ENCODE peak calls at places on chromosomes 5 and 9, in eight cellular contexts. N is iPS-NIHi11; O is suprapubic skin; S is neural progenitor cell; T is CD8-positive, alpha-beta T cell; L is glomerular endothelial cell; X is globus pallidus; D is A549. M is an unnamed sample.

GRCh38 chr9:126986506-126986951 is 71.9 kb downstream of the RALGPS1 start:
- DNase-seq in N (no peak), O (no peak), S (no peak), T (peak; percentile 35), L (no peak), X (no peak), D (peak; percentile 40), M (no peak)

GRCh38 chr5:170885281-170885680 is 23.5 kb downstream of the RANBP17 start:
- DNase-seq in N (no peak), O (no peak), S (no peak), T (no peak), L (no peak), X (no peak), D (no peak), M (no peak)

GRCh38 chr9:4024281-4024680 is 275.6 kb downstream of the GLIS3 start:
- DNase-seq in N (no peak), O (no peak), S (no peak), T (no peak), L (no peak), X (no peak), D (no peak), M (no peak)

GRCh38 chr5:78648359-78649219 is at the start of gene LHFPL2:
- DNase-seq in N (peak; percentile 88), O (peak; percentile 86), S (peak; percentile 95), T (no peak), L (no peak), X (peak; percentile 65), D (peak; percentile 67), M (peak; percentile 45)

GRCh38 chr5:138444774-138445546 is 6.1 kb downstream of the REEP2 start:
- DNase-seq in N (no peak), O (peak; percentile 63), S (no peak), T (no peak), L (no peak), X (no peak), D (no peak), M (no peak)

GRCh38 chr9:95852059-95853032 is 23.1 kb upstream of the ERCC6L2 start:
- DNase-seq in N (no peak), O (no peak), S (no peak), T (no peak), L (no peak), X (peak; percentile 70), D (peak; percentile 13), M (peak; percentile 23)

GRCh38 chr5:65871182-65871581 is 55.2 kb upstream of the ERBIN start:
- DNase-seq in N (no peak), O (no peak), S (no peak), T (no peak), L (no peak), X (no peak), D (peak; percentile 41), M (no peak)

GRCh38 chr5:140362875-140363630 is 3.1 kb downstream of the SLC4A9 start:
- DNase-seq in N (peak; percentile 92), O (peak; percentile 88), S (peak; percentile 88), T (peak; percentile 83), L (no peak), X (no peak), D (peak; percentile 80), M (peak; percentile 19)

GRCh38 chr9:134742822-134743221 is 101.2 kb downstream of the COL5A1 start:
- DNase-seq in N (no peak), O (no peak), S (no peak), T (no peak), L (no peak), X (no peak), D (no peak), M (no peak)

GRCh38 chr5:78591227-78591626 is 57.3 kb downstream of the LHFPL2 start:
- DNase-seq in N (no peak), O (no peak), S (no peak), T (no peak), L (no peak), X (no peak), D (peak; percentile 84), M (no peak)

GRCh38 chr9:135213566-135213965 is 126.1 kb downstream of the OLFM1 start:
- DNase-seq in N (no peak), O (peak; percentile 26), S (no peak), T (no peak), L (no peak), X (no peak), D (no peak), M (no peak)

GRCh38 chr5:59021837-59022514 is 439.1 kb downstream of the RAB3C start:
- DNase-seq in N (no peak), O (no peak), S (no peak), T (no peak), L (no peak), X (no peak), D (no peak), M (peak; percentile 53)

GRCh38 chr9:121738969-121739368 is 87.5 kb downstream of the DAB2IP start:
- DNase-seq in N (no peak), O (no peak), S (no peak), T (no peak), L (no peak), X (no peak), D (no peak), M (no peak)

GRCh38 chr9:136060671-136061371 is 34.3 kb downstream of the NACC2 start:
- DNase-seq in N (no peak), O (peak; percentile 61), S (no peak), T (no peak), L (no peak), X (no peak), D (no peak), M (no peak)

GRCh38 chr9:2286825-2287455 is 271.8 kb downstream of the SMARCA2 start:
- DNase-seq in N (no peak), O (no peak), S (no peak), T (no peak), L (no peak), X (no peak), D (no peak), M (no peak)

GRCh38 chr5:65663804-65664521 is 39.1 kb downstream of the SHLD3 start:
- DNase-seq in N (peak; percentile 39), O (no peak), S (peak; percentile 49), T (no peak), L (peak; percentile 5), X (no peak), D (peak; percentile 29), M (no peak)

GRCh38 chr9:16134351-16134750 is 581.5 kb downstream of the CCDC171 start:
- DNase-seq in N (no peak), O (no peak), S (no peak), T (no peak), L (no peak), X (no peak), D (no peak), M (no peak)

M was measured in DMS153.